ENCODE peak calls at places on chromosome 16, in six cellular contexts. A, N, K, R, D and M are unnamed samples.

GRCh38 chr16:15732416-15732815 is 82.4 kb downstream of the NDE1 start:
- DNase-seq in N (no peak), K (no peak), R (no peak), D (no peak), A (no peak), M (no peak)

GRCh38 chr16:3810198-3810664 is 70.3 kb downstream of the CREBBP start:
- DNase-seq in A (no peak), D (peak), R (no peak), K (no peak), N (no peak), M (no peak)

GRCh38 chr16:68756250-68757051 is 19.4 kb downstream of the CDH1 start:
- DNase-seq in A (no peak), K (peak), R (no peak), N (no peak), D (peak), M (peak)

GRCh38 chr16:69861276-69862030 is 89.7 kb upstream of the CLEC18A start:
- DNase-seq in A (no peak), K (no peak), R (no peak), D (no peak), N (peak), M (no peak)

GRCh38 chr16:2287916-2288547 is 20.1 kb upstream of the RNPS1 start:
- DNase-seq in D (no peak), R (no peak), K (no peak), N (no peak), A (no peak), M (no peak)

GRCh38 chr16:17416461-17417221 is 54.1 kb downstream of the XYLT1 start:
- DNase-seq in N (no peak), R (no peak), D (peak), K (no peak), A (no peak), M (peak)

GRCh38 chr16:4891097-4891885 is 44.0 kb downstream of the UBN1 start:
- DNase-seq in N (no peak), R (no peak), K (no peak), A (no peak), D (no peak), M (no peak)

GRCh38 chr16:81612351-81613170 is 166.5 kb upstream of the PLCG2 start:
- DNase-seq in R (no peak), N (peak), A (no peak), K (no peak), D (no peak), M (no peak)

GRCh38 chr16:30541502-30542329 is 7.1 kb upstream of the ZNF747 start:
- DNase-seq in K (no peak), N (peak), A (peak), D (no peak), R (no peak), M (no peak)

GRCh38 chr16:351804-352520 is 561 bp downstream of the AXIN1 start:
- DNase-seq in D (no peak), A (no peak), K (no peak), R (no peak), N (no peak), M (no peak)

GRCh38 chr16:46970089-46970488 is 3.4 kb downstream of the DNAJA2 start:
- DNase-seq in A (peak), R (no peak), N (no peak), K (no peak), D (no peak), M (no peak)
- TF ChIP-seq POLR2A in A (no peak), R (no peak), N (no peak), K (no peak), D (no peak), M (no peak)

GRCh38 chr16:83653785-83654184 is 154.0 kb upstream of the HSBP1 start:
- DNase-seq in D (no peak), R (no peak), N (no peak), K (no peak), A (no peak), M (no peak)

GRCh38 chr16:83648347-83648746 is 159.4 kb upstream of the HSBP1 start:
- DNase-seq in N (no peak), D (no peak), R (no peak), K (no peak), A (no peak), M (no peak)

GRCh38 chr16:83652898-83653297 is 154.9 kb upstream of the HSBP1 start:
- DNase-seq in D (no peak), N (no peak), A (no peak), R (no peak), K (no peak), M (peak)

DNA sequence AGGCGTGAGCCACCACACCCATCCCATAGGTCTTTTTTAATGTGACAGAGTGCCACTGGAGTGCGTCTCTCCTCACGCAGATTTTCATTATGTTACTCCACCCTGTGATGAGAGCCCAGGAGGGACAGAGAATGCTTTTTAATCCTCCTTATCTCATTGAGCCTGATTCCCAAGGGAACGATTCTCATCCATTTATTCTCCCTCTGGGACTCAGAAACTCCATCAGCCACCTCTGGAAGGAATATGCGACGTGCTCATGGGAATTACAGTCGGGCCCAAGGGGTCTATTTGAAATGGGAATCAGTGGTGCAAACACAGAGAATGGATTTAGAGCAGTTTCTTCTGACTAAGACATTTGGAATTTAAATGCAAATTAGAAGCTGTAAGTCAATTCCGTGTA is 155.9 kb upstream of the HSBP1 start:
- DNase-seq in A (no peak), R (no peak), N (no peak), K (no peak), D (no peak), M (no peak)
- TF ChIP-seq MYC in A (no peak), R (no peak), N (no peak), K (no peak), D (no peak), M (no peak)

GRCh38 chr16:50741808-50742520 is at the start of gene CYLD:
- DNase-seq in N (peak), R (peak), A (peak), D (peak), K (peak), M (peak)
- TF ChIP-seq POLR2A in N (no peak), R (no peak), A (no peak), D (peak), K (no peak), M (peak)

DNA sequence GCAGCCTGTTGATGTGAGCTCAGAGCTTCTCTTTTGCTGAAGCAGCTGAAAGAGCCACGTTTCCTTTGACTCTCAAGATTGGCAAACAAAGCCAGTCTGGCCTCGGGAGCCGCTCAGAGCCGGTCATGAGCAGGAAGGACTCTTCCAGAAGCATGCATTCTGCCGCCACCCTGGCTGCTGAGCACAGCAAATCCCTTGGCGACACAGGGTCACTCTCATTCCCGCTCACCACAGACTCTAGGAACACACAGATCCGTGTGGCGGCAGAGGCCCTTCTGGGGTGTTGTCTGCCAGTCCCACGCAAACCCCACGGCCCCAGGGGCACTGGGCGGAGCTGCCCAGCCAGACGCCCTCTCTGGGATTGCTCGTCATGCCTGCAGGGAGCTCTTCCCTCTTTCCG is 157.0 kb downstream of the C16orf95 start:
- DNase-seq in N (no peak), A (no peak), D (no peak), R (no peak), K (no peak), M (peak)
- TF ChIP-seq MYC in N (no peak), A (no peak), D (no peak), R (no peak), K (no peak), M (no peak)

GRCh38 chr16:75483222-75483621 is 12.0 kb downstream of the CHST6 start:
- DNase-seq in K (no peak), R (no peak), D (no peak), A (no peak), N (no peak), M (no peak)
- TF ChIP-seq POLR2A in K (no peak), R (no peak), D (no peak), A (no peak), N (no peak), M (no peak)

DNA sequence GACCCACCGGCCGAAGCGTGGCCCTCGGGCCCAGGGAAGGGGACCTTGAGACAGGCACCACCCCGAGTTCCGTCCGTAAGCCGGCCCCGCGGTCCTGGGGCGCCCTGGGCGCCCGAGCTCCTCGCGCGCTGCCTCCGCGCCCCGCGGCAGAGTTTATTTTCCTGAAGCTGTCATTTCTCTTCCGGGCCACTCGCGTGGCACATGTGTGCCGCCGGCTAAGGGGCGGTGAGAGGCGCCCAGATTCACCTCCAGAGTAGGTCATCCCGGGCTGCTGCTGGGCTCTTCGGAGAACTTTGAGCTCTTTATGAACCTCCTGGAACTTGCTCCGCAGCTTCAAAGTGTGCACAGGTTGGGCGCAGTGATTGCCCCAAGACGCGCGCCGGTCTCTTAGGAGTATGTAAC is 489 bp downstream of the ZC3H18 start:
- DNase-seq in K (no peak), D (no peak), A (no peak), R (peak), N (peak), M (peak)
- TF ChIP-seq MYC in K (no peak), D (no peak), A (no peak), R (no peak), N (no peak), M (no peak)

GRCh38 chr16:28592511-28592910 is 4.3 kb downstream of the SULT1A2 start:
- DNase-seq in N (no peak), A (no peak), R (no peak), K (no peak), D (no peak), M (no peak)

GRCh38 chr16:28596115-28596630 is 677 bp downstream of the SULT1A2 start:
- DNase-seq in D (no peak), A (peak), R (peak), N (no peak), K (no peak), M (no peak)

GRCh38 chr16:28597692-28598261 is 927 bp upstream of the SULT1A2 start:
- DNase-seq in D (no peak), N (no peak), K (peak), A (peak), R (peak), M (peak)

GRCh38 chr16:28592979-28593553 is 3.8 kb downstream of the SULT1A2 start:
- DNase-seq in K (no peak), A (no peak), D (no peak), R (no peak), N (no peak), M (no peak)

DNA sequence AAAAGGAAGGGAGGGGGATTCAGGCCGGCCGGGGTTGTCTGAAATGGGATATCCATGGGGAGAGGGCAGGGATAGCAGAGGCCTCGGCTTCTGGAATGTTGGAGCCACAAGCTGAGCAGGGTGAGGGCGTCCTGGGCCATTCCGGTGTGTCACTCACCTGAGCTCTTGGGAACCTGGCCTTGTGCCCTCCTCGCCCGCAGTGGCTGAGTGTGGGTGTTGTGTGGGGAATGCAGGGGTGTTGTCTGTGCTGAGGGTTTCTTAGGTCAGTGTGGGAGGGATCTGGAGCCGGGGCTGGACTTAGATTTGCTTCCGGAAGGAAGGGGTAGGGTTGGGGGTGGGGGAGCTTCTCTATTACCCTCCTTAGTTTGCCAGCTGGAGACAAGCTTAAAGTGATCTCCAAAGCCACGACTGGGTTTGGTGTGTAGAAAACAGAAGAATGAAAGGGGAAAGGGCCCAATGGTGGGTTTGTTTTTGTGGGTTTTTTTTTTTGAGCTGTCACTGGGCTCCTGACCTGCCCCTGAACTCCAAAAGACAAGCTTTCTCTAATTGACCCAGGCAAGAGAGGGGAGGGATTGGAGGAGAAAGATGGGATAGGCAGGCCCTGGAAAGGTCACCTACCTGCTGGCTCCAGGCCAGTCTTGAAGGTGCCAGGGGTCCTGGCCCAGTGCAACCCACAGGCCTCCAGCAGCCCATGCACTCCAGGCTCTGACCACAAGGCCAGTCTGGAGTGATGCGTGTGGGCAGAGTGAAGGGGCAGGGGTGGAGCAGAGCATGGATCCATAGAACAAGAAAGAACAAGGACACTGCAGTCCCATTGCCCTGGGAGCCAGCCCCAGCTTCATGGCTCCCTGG is at the start of gene SULT1A2:
- DNase-seq in N (no peak), A (peak), D (no peak), K (no peak), R (peak), M (peak)
- TF ChIP-seq POLR2A in N (no peak), A (peak), D (no peak), K (no peak), R (peak), M (no peak)